ENCODE peak calls at places on chromosome 2, in five cellular contexts. One of them, this sample, is unnamed.

GRCh38 chr2:221554769-221555510 is 17.2 kb downstream of the EPHA4 start:
- DNase-seq in stromal cell of bone marrow: no peak
- DNase-seq in lung: no peak
- DNase-seq in cardiac fibroblast: peak; percentile 26
- DNase-seq in activated CD8-positive, alpha-beta memory T cell treated with anti-CD3 and anti-CD28 coated beads for 4 hours: no peak
- DNase-seq in this sample: no peak

GRCh38 chr2:111176388-111176787 is 55.7 kb downstream of the BCL2L11 start:
- DNase-seq in stromal cell of bone marrow: no peak
- DNase-seq in lung: no peak
- DNase-seq in cardiac fibroblast: no peak
- DNase-seq in activated CD8-positive, alpha-beta memory T cell treated with anti-CD3 and anti-CD28 coated beads for 4 hours: no peak
- DNase-seq in this sample: no peak

GRCh38 chr2:182649316-182649715 is 66.7 kb upstream of the DNAJC10 start:
- DNase-seq in stromal cell of bone marrow: peak; percentile 13
- DNase-seq in lung: no peak
- DNase-seq in cardiac fibroblast: peak; percentile 79
- DNase-seq in activated CD8-positive, alpha-beta memory T cell treated with anti-CD3 and anti-CD28 coated beads for 4 hours: no peak
- DNase-seq in this sample: no peak

GRCh38 chr2:166762746-166763145 is 125.5 kb upstream of the XIRP2 start:
- DNase-seq in stromal cell of bone marrow: no peak
- DNase-seq in lung: no peak
- DNase-seq in cardiac fibroblast: no peak
- DNase-seq in activated CD8-positive, alpha-beta memory T cell treated with anti-CD3 and anti-CD28 coated beads for 4 hours: no peak
- DNase-seq in this sample: no peak

GRCh38 chr2:138306626-138307025 is 194.9 kb upstream of the SPOPL start:
- DNase-seq in stromal cell of bone marrow: no peak
- DNase-seq in lung: no peak
- DNase-seq in cardiac fibroblast: no peak
- DNase-seq in activated CD8-positive, alpha-beta memory T cell treated with anti-CD3 and anti-CD28 coated beads for 4 hours: no peak
- DNase-seq in this sample: no peak

GRCh38 chr2:83055338-83056010 is 1403.6 kb downstream of the SUCLG1 start:
- DNase-seq in stromal cell of bone marrow: peak; percentile 66
- DNase-seq in lung: no peak
- DNase-seq in cardiac fibroblast: peak; percentile 90
- DNase-seq in activated CD8-positive, alpha-beta memory T cell treated with anti-CD3 and anti-CD28 coated beads for 4 hours: no peak
- DNase-seq in this sample: no peak

GRCh38 chr2:222805591-222806304 is 55.1 kb upstream of the ACSL3 start:
- DNase-seq in stromal cell of bone marrow: no peak
- DNase-seq in lung: no peak
- DNase-seq in cardiac fibroblast: peak; percentile 54
- DNase-seq in activated CD8-positive, alpha-beta memory T cell treated with anti-CD3 and anti-CD28 coated beads for 4 hours: no peak
- DNase-seq in this sample: no peak

GRCh38 chr2:133837441-133838090 is 269.3 kb upstream of the NCKAP5 start:
- DNase-seq in stromal cell of bone marrow: peak; percentile 21
- DNase-seq in lung: no peak
- DNase-seq in cardiac fibroblast: no peak
- DNase-seq in activated CD8-positive, alpha-beta memory T cell treated with anti-CD3 and anti-CD28 coated beads for 4 hours: no peak
- DNase-seq in this sample: no peak

GRCh38 chr2:150528861-150529801 is 41.7 kb upstream of the RND3 start:
- DNase-seq in stromal cell of bone marrow: peak; percentile 69
- DNase-seq in lung: no peak
- DNase-seq in cardiac fibroblast: peak; percentile 78
- DNase-seq in activated CD8-positive, alpha-beta memory T cell treated with anti-CD3 and anti-CD28 coated beads for 4 hours: no peak
- DNase-seq in this sample: no peak